ENCODE peak calls at places on chromosomes 3 and 15, in six cellular contexts. V, E, C, X, G and U are unnamed samples.
A peak's percentile ranks its signal among the peaks of the same experiment; 100 is the strongest.

GRCh38 chr3:144843099-144843498 is 871.5 kb downstream of the DIPK2A start:
- DNase-seq in E (no peak), X (no peak), G (no peak), V (no peak), C (no peak), U (no peak)

GRCh38 chr3:114499986-114500385 is 206.2 kb downstream of the TIGIT start:
- DNase-seq in C (no peak), G (no peak), V (no peak), X (no peak), E (no peak), U (no peak)

GRCh38 chr15:63494406-63494805 is 10.0 kb upstream of the USP3 start:
- DNase-seq in C (no peak), V (no peak), G (no peak), E (peak; percentile 29), X (no peak), U (no peak)

GRCh38 chr3:94159062-94159726 is 96.3 kb downstream of the NSUN3 start:
- DNase-seq in E (no peak), X (no peak), V (no peak), C (peak; percentile 24), G (no peak), U (no peak)

GRCh38 chr15:80059786-80060489 is 462 bp downstream of the ZFAND6 start:
- DNase-seq in C (peak; percentile 83), E (peak; percentile 94), G (peak; percentile 68), V (peak; percentile 92), X (peak; percentile 58), U (peak; percentile 46)

GRCh38 chr15:88920186-88920891 is 7.2 kb upstream of the MFGE8 start:
- DNase-seq in V (no peak), E (no peak), C (peak; percentile 79), G (no peak), X (no peak), U (no peak)

GRCh38 chr3:57856675-57857074 is 100.6 kb downstream of the SLMAP start:
- DNase-seq in G (no peak), E (no peak), C (peak; percentile 4), X (peak; percentile 30), V (peak; percentile 7), U (no peak)

GRCh38 chr3:73614385-73614784 is 10.4 kb downstream of the PDZRN3 start:
- DNase-seq in V (no peak), E (no peak), C (no peak), X (no peak), G (peak; percentile 83), U (no peak)

GRCh38 chr15:88331291-88331690 is 74.8 kb upstream of the NTRK3 start:
- DNase-seq in E (no peak), G (no peak), V (peak; percentile 62), C (peak; percentile 68), X (peak; percentile 6), U (peak; percentile 26)

GRCh38 chr3:1908651-1909445 is 189.8 kb upstream of the CNTN4 start:
- DNase-seq in X (no peak), C (no peak), E (no peak), G (no peak), V (no peak), U (no peak)

GRCh38 chr3:184325715-184326114 is 11.3 kb downstream of the EIF4G1 start:
- DNase-seq in V (peak; percentile 5), E (no peak), X (no peak), C (no peak), G (no peak), U (no peak)

GRCh38 chr15:59703979-59704796 is 15.1 kb upstream of the BNIP2 start:
- DNase-seq in X (no peak), V (no peak), E (no peak), C (no peak), G (no peak), U (no peak)

GRCh38 chr3:50587806-50588758 is 18.8 kb downstream of the HEMK1 start:
- DNase-seq in C (no peak), V (no peak), X (no peak), G (no peak), E (no peak), U (no peak)

GRCh38 chr3:23815879-23816278 is 10.1 kb downstream of the UBE2E1 start:
- DNase-seq in G (no peak), E (no peak), V (no peak), C (no peak), X (peak; percentile 69), U (no peak)

GRCh38 chr3:100047455-100048141 is 66.7 kb downstream of the FILIP1L start:
- DNase-seq in X (peak; percentile 58), G (no peak), E (no peak), C (no peak), V (no peak), U (no peak)

GRCh38 chr3:106130384-106131084 is 261.7 kb upstream of the CBLB start:
- DNase-seq in E (no peak), G (no peak), C (peak; percentile 85), X (peak; percentile 47), V (no peak), U (no peak)

GRCh38 chr3:177749836-177750235 is 552.6 kb upstream of the TBL1XR1 start:
- DNase-seq in C (no peak), G (no peak), X (no peak), V (no peak), E (no peak), U (no peak)

GRCh38 chr15:46636220-46636619 is 1001.4 kb downstream of the SQOR start:
- DNase-seq in E (no peak), V (peak; percentile 7), C (no peak), X (no peak), G (no peak), U (no peak)

GRCh38 chr3:125037498-125038150 is 18.2 kb downstream of the HEG1 start:
- DNase-seq in V (no peak), C (no peak), G (no peak), E (no peak), X (no peak), U (no peak)

GRCh38 chr3:29140706-29141105 is 140.2 kb upstream of the RBMS3 start:
- DNase-seq in E (no peak), G (no peak), V (no peak), X (peak; percentile 12), C (no peak), U (no peak)

GRCh38 chr3:133570139-133570936 is 3.1 kb upstream of the CDV3 start:
- DNase-seq in C (no peak), V (no peak), E (no peak), G (no peak), X (peak; percentile 89), U (peak; percentile 50)

GRCh38 chr3:10992017-10992945 is at the start of gene SLC6A1:
- DNase-seq in G (no peak), X (no peak), C (peak; percentile 5), V (peak; percentile 82), E (no peak), U (no peak)

GRCh38 chr3:149266733-149267132 is 45.1 kb upstream of the CP start:
- DNase-seq in C (no peak), G (no peak), X (no peak), V (no peak), E (no peak), U (no peak)

DNA sequence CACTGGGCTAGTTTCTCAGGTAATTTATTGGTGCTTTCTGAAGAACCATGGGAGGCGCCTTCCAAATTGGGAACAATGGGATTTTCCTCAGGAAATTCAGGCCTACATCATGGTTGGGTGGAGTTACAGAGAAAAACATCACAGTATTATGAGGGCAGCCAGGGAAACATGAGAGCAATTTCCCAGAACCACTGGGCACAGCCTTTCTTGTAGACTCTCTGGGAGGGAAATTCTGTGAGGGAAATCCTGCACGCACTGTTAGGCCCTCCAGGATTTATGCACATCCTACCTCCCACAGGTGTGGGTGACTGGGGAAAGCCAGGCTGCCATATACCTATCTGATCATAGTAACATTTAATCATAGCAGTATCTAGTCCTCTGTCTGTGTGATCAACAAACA is 13.2 kb downstream of the POPDC2 start:
- DNase-seq in G (no peak), C (no peak), X (peak; percentile 85), E (no peak), V (no peak), U (no peak)
- TF ChIP-seq POLR2AphosphoS5 in G (no peak), C (no peak), X (no peak), E (peak; percentile 42), V (no peak), U (peak; percentile 76)

GRCh38 chr3:48188266-48189201 is at the start of gene CDC25A:
- DNase-seq in C (peak; percentile 97), G (peak; percentile 98), X (peak; percentile 99), E (peak; percentile 99), V (peak; percentile 96), U (peak; percentile 89)

GRCh38 chr3:48186993-48187578 is 1.1 kb downstream of the CDC25A start:
- DNase-seq in G (no peak), V (no peak), X (peak; percentile 37), E (no peak), C (no peak), U (no peak)

GRCh38 chr3:48189321-48189720 is 1.1 kb upstream of the CDC25A start:
- DNase-seq in E (no peak), V (no peak), G (no peak), X (no peak), C (no peak), U (no peak)

GRCh38 chr3:48185129-48185528 is 3.1 kb downstream of the CDC25A start:
- DNase-seq in V (no peak), X (no peak), G (no peak), C (no peak), E (no peak), U (no peak)

GRCh38 chr3:48187579-48188265 is 495 bp downstream of the CDC25A start:
- DNase-seq in V (peak; percentile 74), E (no peak), G (no peak), C (peak; percentile 31), X (no peak), U (peak; percentile 92)
- H3K36me3 ChIP-seq in V (peaks cover 30% of the 10 kb centered on the region), E (no peaks in the 10 kb centered on the region), G (no peaks in the 10 kb centered on the region), C (peaks cover 45% of the 10 kb centered on the region), X (peaks cover 5% of the 10 kb centered on the region), U (no peaks in the 10 kb centered on the region)

DNA sequence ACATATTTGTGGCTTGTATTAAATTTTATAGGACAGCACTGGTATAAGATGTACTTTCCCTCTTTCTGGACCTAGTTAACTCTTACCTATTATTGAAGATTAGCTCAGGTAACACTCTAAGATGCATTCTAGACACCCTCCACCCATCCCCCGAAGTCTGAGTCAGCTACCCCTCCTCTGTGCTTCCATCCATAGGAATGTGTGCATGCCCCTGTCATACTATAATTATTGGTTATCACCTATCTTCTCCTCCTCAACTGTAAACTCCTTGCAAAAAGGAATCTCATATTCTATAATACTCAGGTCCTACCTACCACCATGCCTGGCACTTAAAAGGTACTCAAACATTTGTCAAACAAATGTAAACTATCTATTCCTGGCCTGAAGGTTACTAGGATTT is 3.0 kb downstream of the PEAK1 start:
- DNase-seq in V (no peak), C (peak; percentile 32), X (no peak), E (no peak), G (no peak), U (no peak)
- H3K27ac ChIP-seq in V (no peak overlapping the region), C (no peak overlapping the region), X (no peak overlapping the region), E (no peak overlapping the region), G (peak overlapping the region; percentile 97), U (no peak overlapping the region)

GRCh38 chr3:71504250-71505036 is 79.1 kb downstream of the FOXP1 start:
- DNase-seq in C (peak; percentile 51), G (no peak), E (no peak), X (peak; percentile 65), V (no peak), U (no peak)

GRCh38 chr3:71503525-71504249 is 79.8 kb downstream of the FOXP1 start:
- DNase-seq in X (no peak), C (no peak), G (no peak), V (no peak), E (no peak), U (no peak)

GRCh38 chr3:71500696-71501095 is 82.8 kb downstream of the FOXP1 start:
- DNase-seq in E (no peak), V (no peak), X (no peak), G (no peak), C (no peak), U (no peak)

GRCh38 chr3:71499477-71499876 is 84.1 kb downstream of the FOXP1 start:
- DNase-seq in G (no peak), C (no peak), E (no peak), V (no peak), X (no peak), U (no peak)

GRCh38 chr3:71502066-71502465 is 81.5 kb downstream of the FOXP1 start:
- DNase-seq in X (no peak), E (no peak), G (no peak), C (no peak), V (no peak), U (no peak)
- TF ChIP-seq POLR2AphosphoS5 in X (no peak), E (no peak), G (no peak), C (no peak), V (no peak), U (no peak)